ENCODE peak calls at places on chromosome 4, in seven cellular contexts. One of them, this sample, is unnamed.

GRCh38 chr4:10506077-10506476 is 48.9 kb upstream of the ZNF518B start:
- DNase-seq in adrenal gland: no peak
- DNase-seq in left ventricle myocardium inferior: no peak
- DNase-seq in tibial artery: no peak
- DNase-seq in Peyer's patch: no peak
- DNase-seq in right cardiac atrium: no peak
- DNase-seq in OCI-LY7: peak
- DNase-seq in this sample: no peak

GRCh38 chr4:2426711-2427275 is 8.0 kb downstream of the CFAP99 start:
- DNase-seq in adrenal gland: no peak
- DNase-seq in left ventricle myocardium inferior: no peak
- DNase-seq in tibial artery: no peak
- DNase-seq in Peyer's patch: no peak
- DNase-seq in right cardiac atrium: no peak
- DNase-seq in OCI-LY7: no peak
- DNase-seq in this sample: no peak

GRCh38 chr4:4866833-4867744 is 7.6 kb downstream of the MSX1 start:
- DNase-seq in adrenal gland: no peak
- DNase-seq in left ventricle myocardium inferior: no peak
- DNase-seq in tibial artery: no peak
- DNase-seq in Peyer's patch: no peak
- DNase-seq in right cardiac atrium: no peak
- DNase-seq in OCI-LY7: no peak
- DNase-seq in this sample: no peak

GRCh38 chr4:72489267-72489666 is 79.8 kb downstream of the ADAMTS3 start:
- DNase-seq in adrenal gland: no peak
- DNase-seq in left ventricle myocardium inferior: no peak
- DNase-seq in tibial artery: no peak
- DNase-seq in Peyer's patch: no peak
- DNase-seq in right cardiac atrium: no peak
- DNase-seq in OCI-LY7: no peak
- DNase-seq in this sample: no peak

GRCh38 chr4:11106769-11107168 is 321.9 kb downstream of the HS3ST1 start:
- DNase-seq in adrenal gland: no peak
- DNase-seq in left ventricle myocardium inferior: no peak
- DNase-seq in tibial artery: no peak
- DNase-seq in Peyer's patch: no peak
- DNase-seq in right cardiac atrium: no peak
- DNase-seq in OCI-LY7: no peak
- DNase-seq in this sample: no peak

GRCh38 chr4:74402692-74403460 is 37.9 kb downstream of the EREG start:
- DNase-seq in adrenal gland: no peak
- DNase-seq in left ventricle myocardium inferior: no peak
- DNase-seq in tibial artery: no peak
- DNase-seq in Peyer's patch: no peak
- DNase-seq in right cardiac atrium: no peak
- DNase-seq in OCI-LY7: no peak
- DNase-seq in this sample: no peak

GRCh38 chr4:14196141-14196540 is 568.6 kb upstream of the BOD1L1 start:
- DNase-seq in adrenal gland: peak
- DNase-seq in left ventricle myocardium inferior: peak
- DNase-seq in tibial artery: peak
- DNase-seq in Peyer's patch: no peak
- DNase-seq in right cardiac atrium: peak
- DNase-seq in OCI-LY7: no peak
- DNase-seq in this sample: peak

GRCh38 chr4:89685277-89685676 is 151.7 kb downstream of the SNCA start:
- DNase-seq in adrenal gland: no peak
- DNase-seq in left ventricle myocardium inferior: no peak
- DNase-seq in tibial artery: no peak
- DNase-seq in Peyer's patch: no peak
- DNase-seq in right cardiac atrium: no peak
- DNase-seq in OCI-LY7: no peak
- DNase-seq in this sample: no peak

DNA sequence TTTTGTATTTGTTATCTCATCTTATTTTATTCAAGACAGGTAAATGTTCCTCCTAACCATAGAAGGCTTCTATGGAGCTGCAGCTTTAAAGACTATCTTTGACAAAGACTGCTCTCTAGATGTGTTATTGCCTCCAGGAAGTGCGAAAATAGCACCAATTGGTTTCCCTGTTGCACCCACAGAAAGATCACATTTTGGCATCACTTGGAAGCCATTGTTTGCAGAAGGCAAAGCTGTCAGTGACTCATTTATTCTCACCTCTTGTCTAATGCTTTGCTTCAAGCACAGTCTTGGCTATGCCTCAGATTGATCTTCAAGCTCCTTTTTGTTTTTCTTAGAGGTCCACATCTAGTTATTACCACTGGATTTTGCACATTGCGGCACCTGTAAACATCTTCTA is 150.3 kb downstream of the PCDH7 start:
- DNase-seq in adrenal gland: no peak
- DNase-seq in left ventricle myocardium inferior: no peak
- DNase-seq in tibial artery: no peak
- DNase-seq in Peyer's patch: no peak
- DNase-seq in right cardiac atrium: no peak
- DNase-seq in OCI-LY7: no peak
- DNase-seq in this sample: peak
- H3K4me3 ChIP-seq in adrenal gland: no peak
- H3K4me3 ChIP-seq in left ventricle myocardium inferior: no peak
- H3K4me3 ChIP-seq in tibial artery: no peak
- H3K4me3 ChIP-seq in Peyer's patch: no peak
- H3K4me3 ChIP-seq in right cardiac atrium: no peak
- H3K4me3 ChIP-seq in OCI-LY7: no peak
- H3K4me3 ChIP-seq in this sample: no peak

GRCh38 chr4:85778809-85779124 is 303.8 kb downstream of the ARHGAP24 start:
- DNase-seq in adrenal gland: no peak
- DNase-seq in left ventricle myocardium inferior: no peak
- DNase-seq in tibial artery: no peak
- DNase-seq in Peyer's patch: no peak
- DNase-seq in right cardiac atrium: no peak
- DNase-seq in OCI-LY7: peak
- DNase-seq in this sample: no peak

GRCh38 chr4:85779165-85779564 is 304.2 kb downstream of the ARHGAP24 start:
- DNase-seq in adrenal gland: no peak
- DNase-seq in left ventricle myocardium inferior: no peak
- DNase-seq in tibial artery: no peak
- DNase-seq in Peyer's patch: no peak
- DNase-seq in right cardiac atrium: no peak
- DNase-seq in OCI-LY7: peak
- DNase-seq in this sample: no peak

GRCh38 chr4:85776091-85776490 is 301.1 kb downstream of the ARHGAP24 start:
- DNase-seq in adrenal gland: no peak
- DNase-seq in left ventricle myocardium inferior: no peak
- DNase-seq in tibial artery: no peak
- DNase-seq in Peyer's patch: no peak
- DNase-seq in right cardiac atrium: no peak
- DNase-seq in OCI-LY7: no peak
- DNase-seq in this sample: no peak

GRCh38 chr4:85776579-85776978 is 301.6 kb downstream of the ARHGAP24 start:
- DNase-seq in adrenal gland: no peak
- DNase-seq in left ventricle myocardium inferior: no peak
- DNase-seq in tibial artery: no peak
- DNase-seq in Peyer's patch: no peak
- DNase-seq in right cardiac atrium: no peak
- DNase-seq in OCI-LY7: no peak
- DNase-seq in this sample: no peak

DNA sequence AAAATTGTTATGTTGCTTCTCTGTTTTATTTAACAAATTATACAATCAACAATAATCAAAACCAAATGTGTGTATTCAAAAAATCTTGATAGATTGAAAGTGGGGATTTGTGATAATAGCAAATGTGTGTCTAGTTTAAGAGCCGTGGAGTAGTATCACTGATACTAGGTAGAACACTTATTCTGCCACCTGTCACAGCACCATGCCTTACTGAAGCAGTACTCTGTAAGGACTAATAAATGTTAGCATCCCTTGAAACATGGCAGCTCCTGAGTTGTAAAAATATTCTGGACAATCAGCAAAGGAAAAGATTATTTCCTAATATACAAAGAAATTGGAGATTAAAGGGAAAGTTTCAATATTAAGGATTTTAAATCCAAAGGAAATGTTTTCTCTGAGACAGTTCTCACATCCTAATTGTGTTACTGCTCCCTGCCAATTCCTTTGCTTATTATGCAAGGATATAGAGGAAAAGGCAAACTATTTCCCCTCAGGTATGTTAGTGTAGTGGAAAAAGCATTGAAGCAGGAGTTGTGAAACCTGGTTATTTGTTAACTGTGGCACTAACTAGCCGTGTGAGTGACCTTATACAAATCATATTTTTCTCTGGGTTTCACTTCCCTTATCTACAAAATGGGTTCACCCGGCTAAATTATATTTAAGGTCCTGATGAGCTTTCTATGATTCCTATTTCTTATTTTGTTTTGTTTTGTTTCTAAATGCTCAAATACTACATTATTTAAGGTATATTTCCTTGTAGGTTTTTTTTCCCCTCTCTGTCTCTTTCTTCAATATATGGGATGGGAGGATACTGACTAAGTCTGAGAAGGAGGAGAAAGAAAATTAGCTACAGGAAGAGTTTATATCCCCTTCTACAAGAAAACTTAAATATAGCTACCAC is 303.2 kb downstream of the ARHGAP24 start:
- DNase-seq in adrenal gland: no peak
- DNase-seq in left ventricle myocardium inferior: no peak
- DNase-seq in tibial artery: no peak
- DNase-seq in Peyer's patch: no peak
- DNase-seq in right cardiac atrium: no peak
- DNase-seq in OCI-LY7: peak
- DNase-seq in this sample: no peak
- H3K4me3 ChIP-seq in adrenal gland: no peak
- H3K4me3 ChIP-seq in left ventricle myocardium inferior: peak
- H3K4me3 ChIP-seq in tibial artery: peak
- H3K4me3 ChIP-seq in Peyer's patch: peak
- H3K4me3 ChIP-seq in right cardiac atrium: peak
- H3K4me3 ChIP-seq in OCI-LY7: peak
- H3K4me3 ChIP-seq in this sample: peak

GRCh38 chr4:169068423-169068822 is 58.4 kb upstream of the CBR4 start:
- DNase-seq in adrenal gland: peak
- DNase-seq in left ventricle myocardium inferior: no peak
- DNase-seq in tibial artery: no peak
- DNase-seq in Peyer's patch: no peak
- DNase-seq in right cardiac atrium: no peak
- DNase-seq in OCI-LY7: no peak
- DNase-seq in this sample: no peak

GRCh38 chr4:169071781-169072180 is 61.7 kb upstream of the CBR4 start:
- DNase-seq in adrenal gland: no peak
- DNase-seq in left ventricle myocardium inferior: no peak
- DNase-seq in tibial artery: no peak
- DNase-seq in Peyer's patch: no peak
- DNase-seq in right cardiac atrium: no peak
- DNase-seq in OCI-LY7: no peak
- DNase-seq in this sample: no peak

GRCh38 chr4:169066934-169067333 is 56.9 kb upstream of the CBR4 start:
- DNase-seq in adrenal gland: no peak
- DNase-seq in left ventricle myocardium inferior: no peak
- DNase-seq in tibial artery: no peak
- DNase-seq in Peyer's patch: no peak
- DNase-seq in right cardiac atrium: no peak
- DNase-seq in OCI-LY7: no peak
- DNase-seq in this sample: no peak

GRCh38 chr4:169070895-169071218 is 60.8 kb upstream of the CBR4 start:
- DNase-seq in adrenal gland: no peak
- DNase-seq in left ventricle myocardium inferior: no peak
- DNase-seq in tibial artery: no peak
- DNase-seq in Peyer's patch: no peak
- DNase-seq in right cardiac atrium: no peak
- DNase-seq in OCI-LY7: no peak
- DNase-seq in this sample: peak

DNA sequence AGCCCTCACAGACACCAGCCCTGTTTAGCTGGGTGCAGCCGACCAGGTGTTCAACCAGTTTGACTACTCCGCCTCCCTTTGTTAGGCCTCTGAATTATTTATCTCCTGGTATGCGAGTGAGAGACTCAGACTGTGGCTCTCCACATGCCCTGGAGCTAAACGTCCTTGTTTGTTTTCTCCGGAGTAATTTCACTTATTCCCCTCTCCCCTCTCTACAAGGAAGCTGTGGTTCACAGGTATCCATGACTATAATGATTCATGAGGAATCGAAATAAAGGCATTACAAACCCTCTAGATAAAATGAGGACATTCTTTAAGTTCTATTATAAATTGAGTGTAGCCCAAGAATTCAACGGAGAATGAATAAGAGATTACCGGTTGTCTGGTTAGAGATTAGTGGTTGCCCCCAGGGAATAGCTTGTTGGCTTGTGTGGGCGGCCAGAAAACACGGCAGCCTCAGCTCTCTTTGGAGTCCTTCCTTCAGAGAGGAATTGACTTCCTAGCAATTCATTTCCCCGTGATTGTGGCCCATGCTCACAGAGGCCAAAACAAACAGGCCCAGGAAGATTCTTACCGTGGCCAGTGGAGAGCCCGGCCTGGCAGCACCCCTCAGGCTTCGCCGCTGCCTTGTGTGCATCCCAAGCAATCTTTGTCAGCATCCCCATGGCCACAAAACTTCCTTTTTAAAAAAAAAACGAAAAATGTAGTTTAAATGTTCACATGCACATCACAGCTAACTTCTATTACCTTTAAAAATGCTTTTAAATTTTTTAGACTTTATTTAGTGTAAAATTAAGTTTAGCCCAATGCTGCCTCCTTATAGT is 60.2 kb upstream of the CBR4 start:
- DNase-seq in adrenal gland: no peak
- DNase-seq in left ventricle myocardium inferior: peak
- DNase-seq in tibial artery: peak
- DNase-seq in Peyer's patch: no peak
- DNase-seq in right cardiac atrium: peak
- DNase-seq in OCI-LY7: no peak
- DNase-seq in this sample: peak
- H3K4me3 ChIP-seq in adrenal gland: no peak
- H3K4me3 ChIP-seq in left ventricle myocardium inferior: no peak
- H3K4me3 ChIP-seq in tibial artery: no peak
- H3K4me3 ChIP-seq in Peyer's patch: no peak
- H3K4me3 ChIP-seq in right cardiac atrium: no peak
- H3K4me3 ChIP-seq in OCI-LY7: no peak
- H3K4me3 ChIP-seq in this sample: peak

GRCh38 chr4:114600066-114600552 is 1.5 kb downstream of the UGT8 start:
- DNase-seq in adrenal gland: no peak
- DNase-seq in left ventricle myocardium inferior: no peak
- DNase-seq in tibial artery: no peak
- DNase-seq in Peyer's patch: no peak
- DNase-seq in right cardiac atrium: no peak
- DNase-seq in OCI-LY7: peak
- DNase-seq in this sample: peak

GRCh38 chr4:114597410-114598115 is 1.0 kb upstream of the UGT8 start:
- DNase-seq in adrenal gland: no peak
- DNase-seq in left ventricle myocardium inferior: no peak
- DNase-seq in tibial artery: no peak
- DNase-seq in Peyer's patch: peak
- DNase-seq in right cardiac atrium: no peak
- DNase-seq in OCI-LY7: no peak
- DNase-seq in this sample: peak

GRCh38 chr4:114598191-114599121 is at the start of gene UGT8:
- DNase-seq in adrenal gland: no peak
- DNase-seq in left ventricle myocardium inferior: peak
- DNase-seq in tibial artery: no peak
- DNase-seq in Peyer's patch: peak
- DNase-seq in right cardiac atrium: peak
- DNase-seq in OCI-LY7: peak
- DNase-seq in this sample: peak

GRCh38 chr4:114600672-114601071 is 2.1 kb downstream of the UGT8 start:
- DNase-seq in adrenal gland: no peak
- DNase-seq in left ventricle myocardium inferior: no peak
- DNase-seq in tibial artery: no peak
- DNase-seq in Peyer's patch: no peak
- DNase-seq in right cardiac atrium: no peak
- DNase-seq in OCI-LY7: no peak
- DNase-seq in this sample: no peak

GRCh38 chr4:114599231-114600065 is 841 bp downstream of the UGT8 start:
- DNase-seq in adrenal gland: no peak
- DNase-seq in left ventricle myocardium inferior: no peak
- DNase-seq in tibial artery: no peak
- DNase-seq in Peyer's patch: peak
- DNase-seq in right cardiac atrium: no peak
- DNase-seq in OCI-LY7: peak
- DNase-seq in this sample: peak
- H3K4me3 ChIP-seq in adrenal gland: no peak
- H3K4me3 ChIP-seq in left ventricle myocardium inferior: peak
- H3K4me3 ChIP-seq in tibial artery: peak
- H3K4me3 ChIP-seq in Peyer's patch: peak
- H3K4me3 ChIP-seq in right cardiac atrium: peak
- H3K4me3 ChIP-seq in OCI-LY7: peak
- H3K4me3 ChIP-seq in this sample: peak